ENCODE peak calls at places on chromosomes 5 and 9, in ten cellular contexts. One of them, this sample, is unnamed.

GRCh38 chr9:36499156-36499886 is 73.4 kb upstream of the MELK start:
- DNase-seq in natural killer cell: no peak
- DNase-seq in AG04450: no peak
- DNase-seq in AG10803: no peak
- DNase-seq in colonic mucosa: no peak
- DNase-seq in brain microvascular endothelial cell: no peak
- DNase-seq in HFFc6: no peak
- DNase-seq in right lobe of liver: no peak
- DNase-seq in endodermal cell: no peak
- DNase-seq in epithelial cell of esophagus: no peak
- DNase-seq in this sample: peak; percentile 77

GRCh38 chr9:96395964-96396363 is 12.5 kb upstream of the SLC35D2 start:
- DNase-seq in natural killer cell: no peak
- DNase-seq in AG04450: no peak
- DNase-seq in AG10803: no peak
- DNase-seq in colonic mucosa: no peak
- DNase-seq in brain microvascular endothelial cell: no peak
- DNase-seq in HFFc6: no peak
- DNase-seq in right lobe of liver: no peak
- DNase-seq in endodermal cell: no peak
- DNase-seq in epithelial cell of esophagus: no peak
- DNase-seq in this sample: no peak

GRCh38 chr9:22446589-22446949 is at the start of gene DMRTA1:
- DNase-seq in natural killer cell: no peak
- DNase-seq in AG04450: no peak
- DNase-seq in AG10803: peak; percentile 32
- DNase-seq in colonic mucosa: peak; percentile 90
- DNase-seq in brain microvascular endothelial cell: peak; percentile 51
- DNase-seq in HFFc6: no peak
- DNase-seq in right lobe of liver: peak; percentile 92
- DNase-seq in endodermal cell: peak; percentile 96
- DNase-seq in epithelial cell of esophagus: peak; percentile 89
- DNase-seq in this sample: peak; percentile 71

GRCh38 chr5:141208478-141208877 is at the start of gene PCDHB12:
- DNase-seq in natural killer cell: no peak
- DNase-seq in AG04450: no peak
- DNase-seq in AG10803: no peak
- DNase-seq in colonic mucosa: no peak
- DNase-seq in brain microvascular endothelial cell: no peak
- DNase-seq in HFFc6: peak; percentile 24
- DNase-seq in right lobe of liver: no peak
- DNase-seq in endodermal cell: peak; percentile 70
- DNase-seq in epithelial cell of esophagus: no peak
- DNase-seq in this sample: no peak

GRCh38 chr5:158514353-158514960 is 585.3 kb downstream of the EBF1 start:
- DNase-seq in natural killer cell: no peak
- DNase-seq in AG04450: no peak
- DNase-seq in AG10803: peak; percentile 77
- DNase-seq in colonic mucosa: no peak
- DNase-seq in brain microvascular endothelial cell: peak; percentile 57
- DNase-seq in HFFc6: no peak
- DNase-seq in right lobe of liver: no peak
- DNase-seq in endodermal cell: no peak
- DNase-seq in epithelial cell of esophagus: peak; percentile 57
- DNase-seq in this sample: no peak

GRCh38 chr9:120214331-120214730 is 365.6 kb downstream of the CDK5RAP2 start:
- DNase-seq in natural killer cell: no peak
- DNase-seq in AG04450: no peak
- DNase-seq in AG10803: no peak
- DNase-seq in colonic mucosa: no peak
- DNase-seq in brain microvascular endothelial cell: no peak
- DNase-seq in HFFc6: no peak
- DNase-seq in right lobe of liver: no peak
- DNase-seq in endodermal cell: no peak
- DNase-seq in epithelial cell of esophagus: no peak
- DNase-seq in this sample: no peak

GRCh38 chr5:91401175-91401574 is 18.1 kb upstream of the ARRDC3 start:
- DNase-seq in natural killer cell: no peak
- DNase-seq in AG04450: no peak
- DNase-seq in AG10803: peak; percentile 56
- DNase-seq in colonic mucosa: no peak
- DNase-seq in brain microvascular endothelial cell: no peak
- DNase-seq in HFFc6: no peak
- DNase-seq in right lobe of liver: no peak
- DNase-seq in endodermal cell: peak; percentile 47
- DNase-seq in epithelial cell of esophagus: no peak
- DNase-seq in this sample: no peak

GRCh38 chr5:154834045-154834444 is 16.4 kb downstream of the FAXDC2 start:
- DNase-seq in natural killer cell: no peak
- DNase-seq in AG04450: no peak
- DNase-seq in AG10803: no peak
- DNase-seq in colonic mucosa: no peak
- DNase-seq in brain microvascular endothelial cell: no peak
- DNase-seq in HFFc6: no peak
- DNase-seq in right lobe of liver: no peak
- DNase-seq in endodermal cell: no peak
- DNase-seq in epithelial cell of esophagus: no peak
- DNase-seq in this sample: no peak

GRCh38 chr9:117718085-117718484 is 13.9 kb downstream of the TLR4 start:
- DNase-seq in natural killer cell: no peak
- DNase-seq in AG04450: no peak
- DNase-seq in AG10803: peak; percentile 73
- DNase-seq in colonic mucosa: no peak
- DNase-seq in brain microvascular endothelial cell: no peak
- DNase-seq in HFFc6: peak; percentile 31
- DNase-seq in right lobe of liver: no peak
- DNase-seq in endodermal cell: no peak
- DNase-seq in epithelial cell of esophagus: peak; percentile 30
- DNase-seq in this sample: no peak

GRCh38 chr9:117709936-117710335 is 5.7 kb downstream of the TLR4 start:
- DNase-seq in natural killer cell: no peak
- DNase-seq in AG04450: no peak
- DNase-seq in AG10803: no peak
- DNase-seq in colonic mucosa: no peak
- DNase-seq in brain microvascular endothelial cell: no peak
- DNase-seq in HFFc6: no peak
- DNase-seq in right lobe of liver: no peak
- DNase-seq in endodermal cell: no peak
- DNase-seq in epithelial cell of esophagus: no peak
- DNase-seq in this sample: no peak

GRCh38 chr9:117715411-117715989 is 11.3 kb downstream of the TLR4 start:
- DNase-seq in natural killer cell: no peak
- DNase-seq in AG04450: no peak
- DNase-seq in AG10803: peak; percentile 44
- DNase-seq in colonic mucosa: no peak
- DNase-seq in brain microvascular endothelial cell: no peak
- DNase-seq in HFFc6: no peak
- DNase-seq in right lobe of liver: no peak
- DNase-seq in endodermal cell: no peak
- DNase-seq in epithelial cell of esophagus: no peak
- DNase-seq in this sample: no peak

GRCh38 chr9:117718701-117719100 is 14.5 kb downstream of the TLR4 start:
- DNase-seq in natural killer cell: no peak
- DNase-seq in AG04450: no peak
- DNase-seq in AG10803: peak; percentile 26
- DNase-seq in colonic mucosa: no peak
- DNase-seq in brain microvascular endothelial cell: no peak
- DNase-seq in HFFc6: peak; percentile 55
- DNase-seq in right lobe of liver: no peak
- DNase-seq in endodermal cell: no peak
- DNase-seq in epithelial cell of esophagus: no peak
- DNase-seq in this sample: no peak

GRCh38 chr9:117714282-117714681 is 10.1 kb downstream of the TLR4 start:
- DNase-seq in natural killer cell: no peak
- DNase-seq in AG04450: no peak
- DNase-seq in AG10803: no peak
- DNase-seq in colonic mucosa: no peak
- DNase-seq in brain microvascular endothelial cell: no peak
- DNase-seq in HFFc6: no peak
- DNase-seq in right lobe of liver: peak; percentile 25
- DNase-seq in endodermal cell: peak; percentile 80
- DNase-seq in epithelial cell of esophagus: no peak
- DNase-seq in this sample: no peak
- TF ChIP-seq CTCF in natural killer cell: no peak
- TF ChIP-seq CTCF in AG04450: no peak
- TF ChIP-seq CTCF in AG10803: no peak
- TF ChIP-seq CTCF in colonic mucosa: no peak
- TF ChIP-seq CTCF in brain microvascular endothelial cell: peak; percentile 29
- TF ChIP-seq CTCF in HFFc6: peak; percentile 42
- TF ChIP-seq CTCF in right lobe of liver: no peak
- TF ChIP-seq CTCF in endodermal cell: peak; percentile 80
- TF ChIP-seq CTCF in epithelial cell of esophagus: no peak
- TF ChIP-seq CTCF in this sample: no peak

GRCh38 chr9:125258832-125259534 is 2.6 kb upstream of the GAPVD1 start:
- DNase-seq in natural killer cell: no peak
- DNase-seq in AG04450: no peak
- DNase-seq in AG10803: no peak
- DNase-seq in colonic mucosa: no peak
- DNase-seq in brain microvascular endothelial cell: no peak
- DNase-seq in HFFc6: no peak
- DNase-seq in right lobe of liver: no peak
- DNase-seq in endodermal cell: no peak
- DNase-seq in epithelial cell of esophagus: no peak
- DNase-seq in this sample: no peak

GRCh38 chr9:125258160-125258559 is 3.5 kb upstream of the GAPVD1 start:
- DNase-seq in natural killer cell: no peak
- DNase-seq in AG04450: no peak
- DNase-seq in AG10803: no peak
- DNase-seq in colonic mucosa: no peak
- DNase-seq in brain microvascular endothelial cell: no peak
- DNase-seq in HFFc6: no peak
- DNase-seq in right lobe of liver: no peak
- DNase-seq in endodermal cell: no peak
- DNase-seq in epithelial cell of esophagus: no peak
- DNase-seq in this sample: no peak

GRCh38 chr9:125260564-125260963 is 1.1 kb upstream of the GAPVD1 start:
- DNase-seq in natural killer cell: no peak
- DNase-seq in AG04450: no peak
- DNase-seq in AG10803: no peak
- DNase-seq in colonic mucosa: no peak
- DNase-seq in brain microvascular endothelial cell: no peak
- DNase-seq in HFFc6: peak; percentile 22
- DNase-seq in right lobe of liver: no peak
- DNase-seq in endodermal cell: no peak
- DNase-seq in epithelial cell of esophagus: no peak
- DNase-seq in this sample: no peak

GRCh38 chr9:125254231-125254630 is 7.4 kb upstream of the GAPVD1 start:
- DNase-seq in natural killer cell: no peak
- DNase-seq in AG04450: no peak
- DNase-seq in AG10803: no peak
- DNase-seq in colonic mucosa: no peak
- DNase-seq in brain microvascular endothelial cell: no peak
- DNase-seq in HFFc6: no peak
- DNase-seq in right lobe of liver: no peak
- DNase-seq in endodermal cell: no peak
- DNase-seq in epithelial cell of esophagus: no peak
- DNase-seq in this sample: no peak

DNA sequence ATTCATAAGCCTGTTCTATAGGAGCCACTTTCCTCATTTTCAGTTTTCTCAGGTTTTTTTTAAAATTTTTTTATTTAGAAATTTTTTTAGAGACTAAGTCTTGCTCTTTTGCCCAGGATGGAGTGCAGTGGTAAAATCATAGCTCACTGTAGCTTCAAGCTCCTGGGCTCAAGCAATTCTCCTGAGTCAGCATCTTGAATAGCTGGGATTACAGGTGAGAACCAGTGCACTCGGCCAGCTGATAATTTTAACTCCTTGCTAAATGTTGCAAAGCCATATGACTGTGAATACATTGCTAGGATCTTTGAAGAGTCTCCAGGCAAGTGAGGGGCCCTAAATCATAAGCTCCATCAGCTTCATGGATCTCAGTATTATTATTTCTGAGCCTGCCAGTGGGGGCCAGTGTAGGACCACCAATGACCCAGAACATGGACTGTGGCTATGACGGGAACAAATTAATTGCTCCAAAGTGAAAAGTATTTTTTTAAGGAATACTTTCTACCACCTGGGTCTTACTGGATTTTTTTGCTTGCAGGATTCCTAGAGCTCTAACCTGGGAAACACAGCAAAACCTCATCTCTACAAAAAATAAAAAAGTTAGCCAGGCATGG is 5.7 kb upstream of the GAPVD1 start:
- DNase-seq in natural killer cell: no peak
- DNase-seq in AG04450: no peak
- DNase-seq in AG10803: no peak
- DNase-seq in colonic mucosa: no peak
- DNase-seq in brain microvascular endothelial cell: no peak
- DNase-seq in HFFc6: no peak
- DNase-seq in right lobe of liver: no peak
- DNase-seq in endodermal cell: peak; percentile 69
- DNase-seq in epithelial cell of esophagus: peak; percentile 37
- DNase-seq in this sample: no peak
- TF ChIP-seq CTCF in natural killer cell: no peak
- TF ChIP-seq CTCF in AG04450: peak; percentile 42
- TF ChIP-seq CTCF in AG10803: peak; percentile 33
- TF ChIP-seq CTCF in colonic mucosa: no peak
- TF ChIP-seq CTCF in brain microvascular endothelial cell: peak; percentile 60
- TF ChIP-seq CTCF in HFFc6: peak; percentile 40
- TF ChIP-seq CTCF in right lobe of liver: peak; percentile 15
- TF ChIP-seq CTCF in endodermal cell: peak; percentile 74
- TF ChIP-seq CTCF in epithelial cell of esophagus: peak; percentile 34
- TF ChIP-seq CTCF in this sample: peak; percentile 65

DNA sequence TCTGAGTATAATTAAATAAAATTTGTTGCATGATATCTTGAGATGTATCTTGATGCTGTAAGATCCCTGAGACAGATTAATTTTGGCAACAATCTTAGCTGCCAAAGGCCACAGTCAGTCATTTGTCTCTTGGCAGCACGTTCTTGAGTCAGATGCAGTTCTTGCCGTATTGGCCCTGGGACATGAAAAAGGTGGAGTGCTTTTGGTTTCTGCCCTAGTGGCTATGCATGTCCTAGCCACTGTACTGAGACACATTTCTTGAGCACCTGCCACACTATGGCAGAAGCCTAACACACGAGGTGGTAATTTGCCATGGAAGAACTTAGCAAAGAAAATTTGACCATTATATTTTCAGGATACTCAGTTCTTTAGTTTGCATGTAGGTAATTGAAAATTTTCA is 45.0 kb upstream of the PHF2 start:
- DNase-seq in natural killer cell: no peak
- DNase-seq in AG04450: no peak
- DNase-seq in AG10803: no peak
- DNase-seq in colonic mucosa: no peak
- DNase-seq in brain microvascular endothelial cell: no peak
- DNase-seq in HFFc6: no peak
- DNase-seq in right lobe of liver: no peak
- DNase-seq in endodermal cell: no peak
- DNase-seq in epithelial cell of esophagus: peak; percentile 17
- DNase-seq in this sample: no peak
- TF ChIP-seq CTCF in natural killer cell: no peak
- TF ChIP-seq CTCF in AG04450: no peak
- TF ChIP-seq CTCF in AG10803: no peak
- TF ChIP-seq CTCF in colonic mucosa: no peak
- TF ChIP-seq CTCF in brain microvascular endothelial cell: peak; percentile 25
- TF ChIP-seq CTCF in HFFc6: peak; percentile 19
- TF ChIP-seq CTCF in right lobe of liver: no peak
- TF ChIP-seq CTCF in endodermal cell: peak; percentile 59
- TF ChIP-seq CTCF in epithelial cell of esophagus: peak; percentile 24
- TF ChIP-seq CTCF in this sample: peak; percentile 46

DNA sequence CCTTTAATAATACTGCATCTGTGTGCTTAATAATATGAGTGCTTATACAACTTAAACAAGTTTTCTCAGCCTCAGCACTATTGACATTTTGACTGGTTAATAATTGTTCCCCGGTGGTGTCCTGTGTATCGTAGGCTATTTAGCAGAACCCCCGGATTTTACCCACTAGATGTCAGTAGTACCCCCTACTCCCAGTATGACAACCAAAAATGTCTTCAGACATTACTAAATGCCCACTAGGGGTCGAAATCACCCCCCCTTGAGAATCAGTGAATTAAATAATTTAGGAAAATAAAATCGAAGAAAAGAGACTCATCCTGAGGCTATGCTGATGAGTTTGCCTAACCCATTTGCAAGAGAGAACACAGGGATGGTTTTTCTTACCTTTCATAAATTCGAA is 166.3 kb downstream of the ATP10B start:
- DNase-seq in natural killer cell: no peak
- DNase-seq in AG04450: no peak
- DNase-seq in AG10803: no peak
- DNase-seq in colonic mucosa: no peak
- DNase-seq in brain microvascular endothelial cell: no peak
- DNase-seq in HFFc6: no peak
- DNase-seq in right lobe of liver: no peak
- DNase-seq in endodermal cell: no peak
- DNase-seq in epithelial cell of esophagus: no peak
- DNase-seq in this sample: no peak
- TF ChIP-seq CTCF in natural killer cell: no peak
- TF ChIP-seq CTCF in AG04450: no peak
- TF ChIP-seq CTCF in AG10803: no peak
- TF ChIP-seq CTCF in colonic mucosa: peak; percentile 24
- TF ChIP-seq CTCF in brain microvascular endothelial cell: no peak
- TF ChIP-seq CTCF in HFFc6: peak; percentile 19
- TF ChIP-seq CTCF in right lobe of liver: peak; percentile 12
- TF ChIP-seq CTCF in endodermal cell: peak; percentile 79
- TF ChIP-seq CTCF in epithelial cell of esophagus: peak; percentile 23
- TF ChIP-seq CTCF in this sample: peak; percentile 71